ENCODE peak calls at places on chromosomes 7 and 10, in six cellular contexts. M is tibial nerve; A is gastrocnemius medialis; W is mammary epithelial cell; H is CD4-positive, CD25-positive, alpha-beta regulatory T cell; F is GM23248. V is an unnamed sample. For H3K4me1, the result is how much of the 10 kb centered on the place peaks cover.

GRCh38 chr10:5575482-5576153 is 50.9 kb downstream of the CALML3 start:
- DNase-seq in M (no peak), A (no peak), W (peak), H (no peak), F (peak), V (peak)

GRCh38 chr7:107147464-107148214 is 21.2 kb upstream of the HBP1 start:
- DNase-seq in M (no peak), A (no peak), W (peak), H (peak), F (peak), V (no peak)

GRCh38 chr7:35707422-35707821 is 12.5 kb upstream of the HERPUD2 start:
- DNase-seq in M (no peak), A (no peak), W (no peak), H (no peak), F (peak), V (no peak)

GRCh38 chr10:100307716-100308115 is 21.2 kb upstream of the BLOC1S2 start:
- DNase-seq in M (no peak), A (no peak), W (no peak), H (no peak), F (peak), V (no peak)

GRCh38 chr10:84406592-84406991 is 78.2 kb downstream of the CCSER2 start:
- DNase-seq in M (no peak), A (no peak), W (no peak), H (no peak), F (no peak), V (no peak)

GRCh38 chr7:24685706-24686105 is 71.6 kb downstream of the GSDME start:
- DNase-seq in M (no peak), A (no peak), W (no peak), H (no peak), F (no peak), V (no peak)

GRCh38 chr7:118861581-118861980 is 637.1 kb downstream of the ANKRD7 start:
- DNase-seq in M (no peak), A (no peak), W (no peak), H (no peak), F (no peak), V (no peak)

GRCh38 chr7:140639366-140640053 is 1.1 kb downstream of the DENND2A start:
- DNase-seq in M (no peak), A (peak), W (no peak), H (no peak), F (peak), V (peak)

GRCh38 chr7:54245046-54245445 is 297.1 kb upstream of the VSTM2A start:
- DNase-seq in M (no peak), A (no peak), W (no peak), H (no peak), F (no peak), V (no peak)

GRCh38 chr7:959271-959670 is 4.8 kb upstream of the ADAP1 start:
- DNase-seq in M (no peak), A (no peak), W (no peak), H (no peak), F (no peak), V (peak)
- H3K4me3 ChIP-seq in M (no peak), A (no peak), W (no peak), H (no peak), F (no peak), V (no peak)

DNA sequence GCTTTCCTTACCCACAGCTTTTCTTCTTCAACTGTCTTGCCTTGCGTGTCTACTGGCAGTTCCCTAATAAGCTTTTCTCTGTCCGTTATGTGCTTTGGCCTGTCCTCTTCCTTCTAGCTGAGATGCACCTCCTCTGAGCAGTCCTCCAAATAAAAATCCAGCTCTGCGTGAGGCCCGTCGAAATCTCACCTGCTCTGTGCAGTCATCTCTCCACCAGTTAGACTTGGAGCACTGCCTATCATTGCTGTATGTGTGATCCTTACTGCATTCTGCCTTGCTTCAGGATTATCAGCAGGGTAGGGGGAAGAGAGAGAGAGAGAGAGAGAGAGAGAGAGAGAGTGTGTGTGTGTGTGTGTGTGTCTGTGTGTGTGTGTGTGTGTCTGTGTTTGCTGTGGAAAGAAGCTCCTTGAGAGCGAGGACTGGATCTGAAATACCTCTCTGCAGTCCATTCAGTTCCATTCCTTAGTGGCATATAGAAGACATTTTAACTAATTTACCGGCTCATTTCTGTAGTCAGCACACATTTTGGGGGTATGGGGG is 129.4 kb downstream of the CCNY start:
- DNase-seq in M (no peak), A (no peak), W (no peak), H (no peak), F (no peak), V (no peak)
- H3K4me1 ChIP-seq in M (under half), A (half or more), W (under half), H (under half), F (under half), V (under half)

GRCh38 chr7:1140481-1141104 is 19.4 kb downstream of the ZFAND2A start:
- DNase-seq in M (no peak), A (no peak), W (no peak), H (no peak), F (no peak), V (no peak)

GRCh38 chr7:1134951-1135350 is 25.0 kb downstream of the ZFAND2A start:
- DNase-seq in M (no peak), A (no peak), W (no peak), H (no peak), F (no peak), V (peak)

GRCh38 chr7:1137517-1138167 is 22.4 kb downstream of the ZFAND2A start:
- DNase-seq in M (no peak), A (no peak), W (peak), H (peak), F (no peak), V (no peak)

GRCh38 chr7:1141651-1142050 is 18.3 kb downstream of the ZFAND2A start:
- DNase-seq in M (no peak), A (no peak), W (no peak), H (no peak), F (no peak), V (no peak)

GRCh38 chr7:1136841-1137516 is 23.0 kb downstream of the ZFAND2A start:
- DNase-seq in M (no peak), A (no peak), W (peak), H (peak), F (peak), V (no peak)
- H3K27ac ChIP-seq in M (no peak), A (no peak), W (no peak), H (no peak), F (no peak), V (no peak)

GRCh38 chr10:71965623-71966022 is 1.4 kb downstream of the CHST3 start:
- DNase-seq in M (no peak), A (no peak), W (no peak), H (no peak), F (peak), V (no peak)

GRCh38 chr10:71963756-71964668 is at the start of gene CHST3:
- DNase-seq in M (peak), A (no peak), W (peak), H (peak), F (peak), V (peak)

GRCh38 chr10:71964669-71965515 is 697 bp downstream of the CHST3 start:
- DNase-seq in M (no peak), A (no peak), W (peak), H (peak), F (peak), V (peak)

GRCh38 chr10:71968553-71969474 is 4.6 kb downstream of the CHST3 start:
- DNase-seq in M (no peak), A (no peak), W (no peak), H (no peak), F (peak), V (no peak)

GRCh38 chr10:71966046-71967004 is 2.1 kb downstream of the CHST3 start:
- DNase-seq in M (no peak), A (no peak), W (peak), H (no peak), F (peak), V (no peak)
- H3K4me3 ChIP-seq in M (peak), A (peak), W (peak), H (no peak), F (peak), V (peak)

DNA sequence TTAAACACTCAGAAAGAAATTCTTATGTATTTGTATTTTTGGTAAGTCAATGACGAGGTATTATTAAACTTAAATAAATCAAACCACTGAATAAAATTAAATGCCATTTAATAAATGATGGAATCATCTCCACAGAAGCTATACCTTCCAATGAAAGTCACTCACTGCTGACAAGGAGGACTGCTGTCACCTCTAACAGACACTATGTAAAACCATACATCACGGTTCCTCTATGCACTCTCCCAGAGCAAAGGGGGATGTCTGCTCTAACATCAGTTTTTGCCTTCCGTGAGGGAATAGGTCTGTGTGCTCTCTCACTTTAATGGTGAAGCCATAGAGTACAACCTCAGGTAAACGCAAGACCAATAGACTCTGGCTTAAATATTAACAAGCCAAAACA is 99.7 kb upstream of the DDC start:
- DNase-seq in M (no peak), A (no peak), W (no peak), H (no peak), F (no peak), V (no peak)
- H3K4me1 ChIP-seq in M (under half), A (half or more), W (under half), H (under half), F (under half), V (under half)

GRCh38 chr7:51229106-51229537 is 87.5 kb downstream of the COBL start:
- DNase-seq in M (no peak), A (no peak), W (no peak), H (no peak), F (no peak), V (no peak)
- H3K27ac ChIP-seq in M (peak), A (peak), W (no peak), H (no peak), F (no peak), V (no peak)

V was measured in right cardiac atrium.